ENCODE peak calls at places on chromosomes 16 and 17, in five cellular contexts. H, P, C, L and V are unnamed samples.

GRCh38 chr16:1534021-1535020 is 855 bp downstream of the TMEM204 start:
- DNase-seq in C (no peak), P (no peak), L (no peak), H (no peak), V (no peak)

GRCh38 chr16:71297252-71297651 is 8.1 kb upstream of the CMTR2 start:
- DNase-seq in H (no peak), L (no peak), C (peak), P (no peak), V (no peak)

GRCh38 chr17:28547623-28548416 is 4.6 kb downstream of the UNC119 start:
- DNase-seq in C (peak), L (peak), P (peak), H (no peak), V (peak)

GRCh38 chr17:30555942-30556341 is 78.7 kb downstream of the GOSR1 start:
- DNase-seq in C (no peak), P (no peak), H (no peak), L (no peak), V (no peak)

GRCh38 chr17:75404739-75405364 is 626 bp downstream of the GRB2 start:
- DNase-seq in L (no peak), P (no peak), H (no peak), C (peak), V (peak)

GRCh38 chr16:84569382-84569987 is 48.4 kb downstream of the COTL1 start:
- DNase-seq in H (no peak), C (peak), P (no peak), L (no peak), V (no peak)

GRCh38 chr16:23504076-23504452 is 6.2 kb downstream of the GGA2 start:
- DNase-seq in C (peak), P (peak), L (peak), H (no peak), V (peak)

GRCh38 chr16:15897834-15898254 is 9.4 kb upstream of the CEP20 start:
- DNase-seq in P (peak), L (no peak), C (no peak), H (no peak), V (peak)

GRCh38 chr17:6639651-6640535 is 618 bp downstream of the KIAA0753 start:
- DNase-seq in P (no peak), L (no peak), H (no peak), C (peak), V (peak)

GRCh38 chr16:74094514-74094913 is 202.1 kb upstream of the PSMD7 start:
- DNase-seq in C (no peak), P (no peak), H (no peak), L (no peak), V (no peak)

GRCh38 chr16:55734665-55735064 is 78.9 kb downstream of the SLC6A2 start:
- DNase-seq in H (no peak), L (no peak), C (no peak), P (no peak), V (no peak)

GRCh38 chr16:5027086-5027485 is 6.6 kb downstream of the NAGPA start:
- DNase-seq in P (no peak), H (no peak), C (no peak), L (no peak), V (no peak)

GRCh38 chr16:5024632-5025031 is 9.1 kb downstream of the NAGPA start:
- DNase-seq in P (no peak), H (no peak), L (peak), C (peak), V (peak)

GRCh38 chr16:5026664-5027063 is 7.1 kb downstream of the NAGPA start:
- DNase-seq in L (no peak), C (no peak), P (no peak), H (no peak), V (no peak)

GRCh38 chr16:5027575-5028235 is 6.0 kb downstream of the NAGPA start:
- DNase-seq in P (no peak), C (no peak), L (no peak), H (no peak), V (no peak)

DNA sequence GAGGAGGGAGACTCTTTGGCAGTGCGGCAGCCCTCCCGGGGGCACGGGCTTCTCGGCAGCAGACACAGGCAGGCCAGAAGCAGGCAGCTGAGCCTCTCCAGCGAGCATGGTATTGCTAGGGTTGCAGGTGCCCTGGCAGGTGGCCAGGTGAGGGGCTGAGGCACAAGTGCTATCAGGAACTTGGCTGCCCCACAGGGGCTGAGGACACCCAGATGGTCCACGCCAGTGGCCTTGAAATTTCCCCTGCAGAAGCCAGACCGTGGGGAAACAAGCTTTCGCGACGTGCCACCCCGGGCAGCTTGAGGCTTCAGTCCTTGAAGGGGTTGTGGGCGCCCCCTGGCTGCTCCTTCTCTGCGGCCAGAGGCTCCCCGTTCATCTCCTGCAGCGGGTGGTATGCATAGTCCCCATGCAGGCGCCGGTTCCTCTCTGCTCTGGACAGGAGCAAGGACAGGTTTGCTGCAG is 8.5 kb downstream of the NAGPA start:
- DNase-seq in H (no peak), P (no peak), C (peak), L (no peak), V (peak)
- TF ChIP-seq CTCF in H (no peak), P (peak), C (peak), L (no peak), V (peak)

GRCh38 chr17:48194097-48194550 is 86.6 kb downstream of the SNX11 start:
- DNase-seq in L (no peak), H (no peak), P (peak), C (peak), V (no peak)

GRCh38 chr17:48202945-48203344 is 95.4 kb downstream of the SNX11 start:
- DNase-seq in P (no peak), C (no peak), L (no peak), H (no peak), V (no peak)

GRCh38 chr17:48195910-48196309 is 88.3 kb downstream of the SNX11 start:
- DNase-seq in P (no peak), C (no peak), L (no peak), H (no peak), V (no peak)

GRCh38 chr17:48198950-48199541 is 91.5 kb downstream of the SNX11 start:
- DNase-seq in C (no peak), L (peak), H (no peak), P (no peak), V (no peak)
- H3K4me3 ChIP-seq in C (no peak), L (no peak), H (no peak), P (no peak), V (no peak)

GRCh38 chr17:14204546-14204945 is 32.1 kb downstream of the CDRT15 start:
- DNase-seq in C (no peak), L (no peak), H (no peak), P (no peak), V (no peak)

GRCh38 chr17:14201595-14201994 is 35.1 kb downstream of the CDRT15 start:
- DNase-seq in P (no peak), H (no peak), L (no peak), C (no peak), V (peak)

GRCh38 chr17:14204084-14204483 is 32.6 kb downstream of the CDRT15 start:
- DNase-seq in P (no peak), L (no peak), C (no peak), H (no peak), V (no peak)

GRCh38 chr17:14202388-14203166 is 34.1 kb downstream of the CDRT15 start:
- DNase-seq in L (no peak), H (no peak), C (no peak), P (no peak), V (no peak)

DNA sequence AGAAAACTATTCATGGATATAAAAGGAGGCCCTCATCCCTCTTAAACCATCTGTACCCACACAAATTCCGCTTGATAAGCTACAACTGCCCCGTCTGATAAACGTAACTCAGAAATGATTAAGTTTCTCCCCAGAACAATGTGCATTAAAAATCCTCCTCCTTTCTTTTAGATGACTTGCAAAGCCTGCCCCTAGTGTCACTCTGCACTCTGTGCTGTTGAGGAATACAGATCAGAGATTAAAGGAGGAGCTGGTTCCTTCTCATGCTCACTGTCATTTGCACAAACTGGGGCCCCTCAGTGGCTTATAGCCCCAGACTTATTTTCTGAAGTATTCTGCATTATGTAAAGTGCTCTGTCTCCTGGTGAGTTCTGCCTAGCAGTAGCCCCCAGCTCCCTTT is 33.3 kb downstream of the CDRT15 start:
- DNase-seq in P (no peak), L (no peak), H (no peak), C (peak), V (peak)
- TF ChIP-seq CTCF in P (peak), L (no peak), H (no peak), C (peak), V (peak)

GRCh38 chr17:16171613-16172012 is 43.7 kb downstream of the NCOR1 start:
- DNase-seq in C (no peak), L (peak), P (peak), H (no peak), V (peak)
- H3K4me3 ChIP-seq in C (no peak), L (no peak), P (no peak), H (no peak), V (no peak)

GRCh38 chr16:82061861-82062525 is 26.9 kb downstream of the HSD17B2 start:
- DNase-seq in C (peak), P (peak), H (no peak), L (no peak), V (peak)
- TF ChIP-seq CTCF in C (peak), P (peak), H (no peak), L (no peak), V (peak)

GRCh38 chr16:54284931-54285413 is 1.6 kb downstream of the IRX3 start:
- DNase-seq in L (no peak), P (no peak), H (no peak), C (no peak), V (no peak)
- H3K4me3 ChIP-seq in L (peak), P (peak), H (peak), C (peak), V (peak)

GRCh38 chr17:68759343-68760140 is 158.4 kb upstream of the FAM20A start:
- DNase-seq in H (peak), L (peak), C (peak), P (peak), V (peak)

GRCh38 chr17:68762911-68763310 is 161.7 kb upstream of the FAM20A start:
- DNase-seq in P (no peak), H (no peak), C (no peak), L (no peak), V (no peak)

GRCh38 chr17:68760141-68760475 is 158.9 kb upstream of the FAM20A start:
- DNase-seq in L (no peak), H (no peak), P (no peak), C (no peak), V (no peak)

GRCh38 chr17:68766640-68767039 is 165.5 kb upstream of the FAM20A start:
- DNase-seq in H (no peak), P (no peak), L (no peak), C (no peak), V (no peak)

GRCh38 chr17:68763551-68763950 is 162.4 kb upstream of the FAM20A start:
- DNase-seq in L (no peak), C (no peak), P (peak), H (no peak), V (peak)
- TF ChIP-seq CTCF in L (no peak), C (no peak), P (no peak), H (no peak), V (no peak)

GRCh38 chr16:5615868-5616642 is 518.5 kb upstream of the EEF2KMT start:
- DNase-seq in L (no peak), C (peak), P (no peak), H (no peak), V (no peak)
- H3K4me3 ChIP-seq in L (no peak), C (no peak), P (no peak), H (no peak), V (no peak)